ENCODE peak calls at places on chromosomes 11 and 22, in nine cellular contexts. U is H54; Q is activated CD4-positive, alpha-beta T cell treated with anti-CD3 and anti-CD28 coated beads, Interleukin-2, amount 50 U/mL, for 1 hour; T is NCI-H1105 treated with DMSO at 0.1 percent for 48 hours; O is C1 segment of cervical spinal cord; H is fibroblast of gingiva; N is midbrain; A is GM20000; V is stimulated activated CD8-positive, alpha-beta memory T cell treated with anti-CD3 and anti-CD28 coated beads, Interleukin-4, amount 100 ng/mL, for 24 hours. K is an unnamed sample.

GRCh38 chr11:86174101-86175046 is 70.2 kb upstream of the EED start:
- DNase-seq in A (no peak), O (no peak), T (no peak), V (no peak), N (no peak), H (peak; percentile 99), U (peak; percentile 75), Q (no peak), K (peak; percentile 99)

GRCh38 chr11:10117709-10118341 is 176.2 kb downstream of the SBF2 start:
- DNase-seq in V (no peak), A (no peak), U (no peak), T (no peak), N (no peak), H (peak; percentile 90), Q (no peak), O (no peak), K (no peak)

GRCh38 chr11:133570376-133570775 is 38.1 kb upstream of the OPCML start:
- DNase-seq in U (no peak), T (peak; percentile 7), O (no peak), Q (no peak), V (no peak), A (no peak), H (no peak), N (no peak), K (no peak)

GRCh38 chr11:83681045-83681781 is 395.0 kb upstream of the CCDC90B start:
- DNase-seq in A (peak; percentile 6), N (no peak), T (peak; percentile 77), Q (no peak), U (no peak), O (no peak), V (no peak), H (no peak), K (no peak)

GRCh38 chr11:62921573-62922188 is 518 bp upstream of the CHRM1 start:
- DNase-seq in Q (no peak), U (peak; percentile 58), N (no peak), T (peak; percentile 56), H (no peak), V (no peak), O (no peak), A (no peak), K (peak; percentile 16)

GRCh38 chr11:69417211-69418085 is 64.0 kb upstream of the LINC01488 start:
- DNase-seq in O (no peak), U (no peak), Q (no peak), N (no peak), T (no peak), V (no peak), A (no peak), H (no peak), K (no peak)

GRCh38 chr22:39236321-39237275 is 8.2 kb downstream of the PDGFB start:
- DNase-seq in U (no peak), A (peak; percentile 75), H (no peak), Q (peak; percentile 23), V (peak; percentile 36), O (no peak), N (no peak), T (peak; percentile 78), K (no peak)

GRCh38 chr11:121870202-121871045 is 245.6 kb downstream of the BLID start:
- DNase-seq in N (no peak), U (no peak), H (no peak), O (no peak), V (no peak), A (no peak), T (no peak), Q (no peak), K (peak; percentile 61)

GRCh38 chr22:19959043-19959586 is 17.5 kb upstream of the TXNRD2 start:
- DNase-seq in Q (no peak), N (no peak), T (no peak), A (no peak), V (no peak), U (no peak), H (peak; percentile 26), O (no peak), K (peak; percentile 45)

GRCh38 chr11:128624269-128625170 is 37.2 kb upstream of the ETS1 start:
- DNase-seq in U (no peak), H (no peak), N (no peak), T (no peak), A (peak; percentile 67), O (no peak), Q (peak; percentile 70), V (peak; percentile 39), K (no peak)

GRCh38 chr11:66329165-66329673 is 7.0 kb downstream of the RIN1 start:
- DNase-seq in H (no peak), T (no peak), U (no peak), N (no peak), A (no peak), Q (no peak), V (no peak), O (no peak), K (no peak)

GRCh38 chr11:36729765-36730164 is 131.7 kb upstream of the RAG2 start:
- DNase-seq in N (no peak), U (no peak), A (no peak), T (no peak), V (no peak), O (no peak), H (no peak), Q (no peak), K (no peak)

GRCh38 chr22:35397095-35397904 is 2.6 kb upstream of the MCM5 start:
- DNase-seq in U (no peak), O (no peak), Q (no peak), N (no peak), V (no peak), T (no peak), H (no peak), A (no peak), K (no peak)

GRCh38 chr22:19178065-19178658 is 374 bp downstream of the SLC25A1 start:
- DNase-seq in H (no peak), T (no peak), V (peak; percentile 34), Q (peak; percentile 36), A (peak; percentile 82), N (peak; percentile 40), U (no peak), O (no peak), K (no peak)

GRCh38 chr11:10114593-10115404 is 179.2 kb downstream of the SBF2 start:
- DNase-seq in U (no peak), O (no peak), V (no peak), A (no peak), H (peak; percentile 94), N (no peak), Q (no peak), T (no peak), K (no peak)

GRCh38 chr22:39253427-39254070 is 8.8 kb upstream of the PDGFB start:
- DNase-seq in H (peak; percentile 10), Q (no peak), A (peak; percentile 69), T (peak; percentile 45), O (no peak), V (no peak), N (no peak), U (peak; percentile 80), K (peak; percentile 80)

GRCh38 chr11:62491571-62492329 is 54.9 kb downstream of the AHNAK start:
- DNase-seq in O (no peak), N (no peak), U (no peak), T (no peak), A (no peak), Q (no peak), V (no peak), H (no peak), K (no peak)

GRCh38 chr22:27876684-27877083 is 42.4 kb downstream of the PITPNB start:
- DNase-seq in Q (no peak), O (no peak), V (no peak), A (no peak), T (peak; percentile 30), U (no peak), N (peak; percentile 15), H (peak; percentile 84), K (no peak)

K was measured in NCI-H226.